ENCODE peak calls at places on chromosomes 16 and 17, in nine cellular contexts. E is T-helper 9 cell; O is bronchial epithelial cell; A is activated naive CD8-positive, alpha-beta T cell treated with anti-CD3 and anti-CD28 coated beads for 36 hours; P is EH; Z is AG04450; Y is caudate nucleus; D is activated T-helper 1 cell treated with Interleukin-2 at 50 U/mL for 16 hours; Q is stimulated activated CD8-positive, alpha-beta memory T cell treated with anti-CD3 and anti-CD28 coated beads, Interleukin-12 subunit alpha, Interleukin-12 subunit beta, amount 100 ng/mL, for 4 hours. V is an unnamed sample.

GRCh38 chr16:89574681-89575246 is 794 bp upstream of the CPNE7 start:
- DNase-seq in E (peak; percentile 39), O (peak; percentile 30), A (peak; percentile 81), P (peak; percentile 77), Z (no peak), Y (no peak), D (peak; percentile 32), Q (no peak), V (no peak)

GRCh38 chr16:26530584-26531289 is 536.0 kb upstream of the C16orf82 start:
- DNase-seq in E (no peak), O (no peak), A (no peak), P (no peak), Z (no peak), Y (no peak), D (no peak), Q (no peak), V (no peak)

GRCh38 chr16:12667909-12668308 is 135.8 kb downstream of the CPPED1 start:
- DNase-seq in E (no peak), O (no peak), A (no peak), P (no peak), Z (no peak), Y (no peak), D (no peak), Q (no peak), V (no peak)

GRCh38 chr16:89426736-89427525 is 63.4 kb downstream of the ANKRD11 start:
- DNase-seq in E (no peak), O (no peak), A (no peak), P (peak; percentile 75), Z (no peak), Y (no peak), D (no peak), Q (no peak), V (no peak)

GRCh38 chr16:74999208-74999682 is 421 bp downstream of the ZNRF1 start:
- DNase-seq in E (peak; percentile 24), O (no peak), A (no peak), P (peak; percentile 41), Z (no peak), Y (peak; percentile 53), D (no peak), Q (peak; percentile 38), V (no peak)

GRCh38 chr16:49658066-49658465 is 197.8 kb downstream of the ZNF423 start:
- DNase-seq in E (no peak), O (no peak), A (no peak), P (no peak), Z (no peak), Y (no peak), D (no peak), Q (no peak), V (no peak)

GRCh38 chr17:62966426-62967110 is 533 bp downstream of the TANC2 start:
- DNase-seq in E (peak; percentile 63), O (peak; percentile 40), A (peak; percentile 66), P (peak; percentile 32), Z (no peak), Y (peak; percentile 63), D (peak; percentile 8), Q (peak; percentile 6), V (no peak)

GRCh38 chr17:39027037-39027436 is 59.8 kb upstream of the FBXO47 start:
- DNase-seq in E (no peak), O (no peak), A (peak; percentile 51), P (peak; percentile 27), Z (no peak), Y (peak; percentile 43), D (no peak), Q (no peak), V (no peak)

GRCh38 chr17:3551189-3551588 is 6.4 kb downstream of the TRPV3 start:
- DNase-seq in E (no peak), O (no peak), A (no peak), P (no peak), Z (no peak), Y (no peak), D (no peak), Q (no peak), V (no peak)

GRCh38 chr17:7393613-7394451 is 493 bp downstream of the PLSCR3 start:
- DNase-seq in E (peak; percentile 68), O (peak; percentile 44), A (peak; percentile 42), P (peak; percentile 37), Z (no peak), Y (no peak), D (peak; percentile 52), Q (no peak), V (no peak)

GRCh38 chr17:59469786-59470485 is 95.5 kb upstream of the DHX40 start:
- DNase-seq in E (no peak), O (no peak), A (no peak), P (no peak), Z (no peak), Y (no peak), D (no peak), Q (no peak), V (no peak)

GRCh38 chr17:57649731-57650484 is 95.2 kb downstream of the CCDC182 start:
- DNase-seq in E (no peak), O (peak; percentile 10), A (no peak), P (peak; percentile 78), Z (no peak), Y (no peak), D (no peak), Q (no peak), V (no peak)

GRCh38 chr16:85286970-85287814 is 174.9 kb upstream of the CIBAR2 start:
- DNase-seq in E (no peak), O (no peak), A (no peak), P (peak; percentile 72), Z (no peak), Y (peak; percentile 66), D (no peak), Q (no peak), V (no peak)

GRCh38 chr16:11094075-11094593 is 149.8 kb downstream of the CLEC16A start:
- DNase-seq in E (no peak), O (peak; percentile 83), A (peak; percentile 79), P (peak; percentile 46), Z (peak; percentile 70), Y (no peak), D (no peak), Q (peak; percentile 22), V (no peak)

GRCh38 chr16:51392651-51393187 is 241.6 kb upstream of the SALL1 start:
- DNase-seq in E (no peak), O (peak; percentile 7), A (no peak), P (peak; percentile 90), Z (peak; percentile 42), Y (peak; percentile 14), D (no peak), Q (no peak), V (no peak)

GRCh38 chr17:47119746-47120520 is 69.2 kb downstream of the CDC27 start:
- DNase-seq in E (no peak), O (peak; percentile 51), A (no peak), P (peak; percentile 86), Z (peak; percentile 24), Y (no peak), D (no peak), Q (no peak), V (no peak)

GRCh38 chr16:4659363-4660353 is 33.7 kb upstream of the NUDT16L1 start:
- DNase-seq in E (no peak), O (no peak), A (no peak), P (no peak), Z (no peak), Y (no peak), D (no peak), Q (no peak), V (no peak)

GRCh38 chr16:84091460-84091859 is 25.3 kb downstream of the MBTPS1 start:
- DNase-seq in E (no peak), O (no peak), A (no peak), P (no peak), Z (no peak), Y (peak; percentile 36), D (no peak), Q (no peak), V (no peak)

GRCh38 chr17:51351890-51352289 is 91.5 kb downstream of the UTP18 start:
- DNase-seq in E (no peak), O (no peak), A (no peak), P (no peak), Z (no peak), Y (no peak), D (no peak), Q (no peak), V (no peak)

GRCh38 chr16:56193951-56194726 is 2.9 kb downstream of the GNAO1 start:
- DNase-seq in E (peak; percentile 70), O (peak; percentile 12), A (peak; percentile 82), P (peak; percentile 80), Z (no peak), Y (peak; percentile 84), D (peak; percentile 66), Q (no peak), V (no peak)

GRCh38 chr17:48904428-48904827 is 3.8 kb upstream of the UBE2Z start:
- DNase-seq in E (no peak), O (no peak), A (no peak), P (no peak), Z (no peak), Y (no peak), D (no peak), Q (no peak), V (no peak)

GRCh38 chr16:48609453-48610023 is 442 bp downstream of the N4BP1 start:
- DNase-seq in E (no peak), O (peak; percentile 14), A (peak; percentile 46), P (peak; percentile 69), Z (no peak), Y (peak; percentile 76), D (no peak), Q (no peak), V (no peak)

GRCh38 chr17:49180303-49180702 is 30.1 kb downstream of the GNGT2 start:
- DNase-seq in E (peak; percentile 65), O (peak; percentile 18), A (peak; percentile 51), P (peak; percentile 71), Z (no peak), Y (peak; percentile 15), D (peak; percentile 31), Q (peak; percentile 34), V (no peak)

GRCh38 chr17:39628655-39629493 is 2.1 kb downstream of the PPP1R1B start:
- DNase-seq in E (no peak), O (no peak), A (no peak), P (no peak), Z (no peak), Y (no peak), D (no peak), Q (no peak), V (no peak)

GRCh38 chr17:68053237-68054030 is 17.9 kb downstream of the KPNA2 start:
- DNase-seq in E (no peak), O (no peak), A (no peak), P (peak; percentile 88), Z (peak; percentile 64), Y (no peak), D (no peak), Q (no peak), V (no peak)

GRCh38 chr16:642189-643049 is 791 bp downstream of the MCRIP2 start:
- DNase-seq in E (no peak), O (no peak), A (peak; percentile 63), P (peak; percentile 31), Z (no peak), Y (peak; percentile 67), D (no peak), Q (no peak), V (no peak)